ENCODE peak calls at places on chromosome 19, in eight cellular contexts. J, L, H, C, U, D, O and Y are unnamed samples.

GRCh38 chr19:45900661-45901431 is 1.6 kb downstream of the MYPOP start:
- DNase-seq in D (no peak), J (no peak), O (no peak), U (no peak), H (no peak), C (no peak), L (no peak), Y (no peak)

GRCh38 chr19:3618144-3618810 is 8.3 kb downstream of the CACTIN start:
- DNase-seq in U (peak), C (no peak), L (peak), J (peak), D (peak), O (peak), H (peak), Y (no peak)

GRCh38 chr19:13038306-13039210 is 43.3 kb downstream of the NFIX start:
- DNase-seq in C (no peak), L (no peak), J (no peak), U (no peak), H (no peak), O (no peak), D (no peak), Y (no peak)

GRCh38 chr19:42057856-42058255 is 12.2 kb downstream of the GRIK5 start:
- DNase-seq in U (no peak), C (no peak), D (no peak), O (peak), H (no peak), L (no peak), J (no peak), Y (no peak)

GRCh38 chr19:35117791-35118190 is 2.2 kb downstream of the FXYD3 start:
- DNase-seq in L (no peak), C (no peak), O (no peak), J (no peak), U (no peak), D (no peak), H (no peak), Y (no peak)

GRCh38 chr19:58569191-58569942 is 3.8 kb downstream of the MZF1 start:
- DNase-seq in O (no peak), C (no peak), D (no peak), L (no peak), J (no peak), U (no peak), H (no peak), Y (no peak)

GRCh38 chr19:48818234-48818823 is 7.5 kb upstream of the BCAT2 start:
- DNase-seq in C (peak), D (no peak), O (no peak), L (no peak), H (no peak), U (no peak), J (no peak), Y (peak)

GRCh38 chr19:1312732-1313694 is 27.3 kb downstream of the EFNA2 start:
- DNase-seq in H (no peak), U (no peak), L (peak), J (peak), D (no peak), C (no peak), O (no peak), Y (no peak)

GRCh38 chr19:4297901-4298771 is 4.1 kb downstream of the TMIGD2 start:
- DNase-seq in C (no peak), L (no peak), J (no peak), O (no peak), U (peak), D (no peak), H (no peak), Y (no peak)